ENCODE peak calls at places on chromosomes 16 and 17, in six cellular contexts. H is NCI-H524; E is AG20443; O is fibroblast of lung; U is activated CD4-positive, alpha-beta T cell treated with anti-CD3 and anti-CD28 coated beads, Interleukin-2, amount 10 ng/mL, durations not matched to agents 7 days and 5 days; B is HT-29. J is an unnamed sample.
A peak's percentile ranks its signal among the peaks of the same experiment; 100 is the strongest.

GRCh38 chr16:67198238-67198734 is 645 bp upstream of the ELMO3 start:
- DNase-seq in H (peak; percentile 53), E (peak; percentile 76), O (peak; percentile 24), U (peak; percentile 34), B (peak; percentile 82), J (peak; percentile 53)

GRCh38 chr17:79043191-79043930 is 19.4 kb downstream of the C1QTNF1 start:
- DNase-seq in H (no peak), E (no peak), O (no peak), U (no peak), B (no peak), J (no peak)

GRCh38 chr17:3916013-3916696 is at the start of gene P2RX1:
- DNase-seq in H (no peak), E (no peak), O (no peak), U (peak; percentile 39), B (no peak), J (no peak)

GRCh38 chr16:4892356-4893102 is 44.4 kb downstream of the PPL start:
- DNase-seq in H (no peak), E (no peak), O (peak; percentile 39), U (no peak), B (no peak), J (no peak)

GRCh38 chr17:75396781-75397180 is 8.7 kb downstream of the GRB2 start:
- DNase-seq in H (no peak), E (no peak), O (no peak), U (no peak), B (no peak), J (no peak)

GRCh38 chr17:41052594-41052993 is 2.4 kb downstream of the KRTAP2-2 start:
- DNase-seq in H (no peak), E (no peak), O (peak; percentile 79), U (no peak), B (no peak), J (no peak)

GRCh38 chr16:67668495-67669157 is 2.0 kb downstream of the C16orf86 start:
- DNase-seq in H (no peak), E (no peak), O (no peak), U (peak; percentile 47), B (no peak), J (no peak)

GRCh38 chr17:21213491-21214014 is 408 bp downstream of the TMEM11 start:
- DNase-seq in H (no peak), E (peak; percentile 60), O (no peak), U (peak; percentile 44), B (peak; percentile 17), J (peak; percentile 75)

GRCh38 chr16:12254566-12254965 is 278.0 kb downstream of the SNX29 start:
- DNase-seq in H (no peak), E (no peak), O (no peak), U (no peak), B (no peak), J (no peak)

GRCh38 chr17:31394544-31394943 is 3.1 kb downstream of the RAB11FIP4 start:
- DNase-seq in H (no peak), E (peak; percentile 86), O (peak; percentile 62), U (peak; percentile 70), B (peak; percentile 53), J (peak; percentile 90)

J was measured in neural progenitor cell.